ENCODE peak calls at places on chromosome 1, in seven cellular contexts. O is lower leg skin, N is K562, R is T-helper 2 cell, I is NCI-H1105, E is small intestine, Y is skeletal muscle cell. T is an unnamed sample.

GRCh38 chr1:26259578-26259977 is 20.3 kb upstream of the SH3BGRL3 start:
- DNase-seq in N (no peak), I (no peak), O (no peak), E (no peak), R (no peak), Y (no peak), T (no peak)

GRCh38 chr1:23101101-23101827 is 67.4 kb downstream of the LUZP1 start:
- DNase-seq in N (no peak), R (no peak), O (no peak), I (no peak), Y (no peak), E (no peak), T (no peak)

GRCh38 chr1:75233302-75233929 is 99.2 kb downstream of the LHX8 start:
- DNase-seq in E (peak), R (peak), Y (no peak), I (peak), N (peak), O (no peak), T (no peak)

GRCh38 chr1:26697978-26698849 is 2.4 kb downstream of the ARID1A start:
- DNase-seq in O (peak), E (peak), Y (peak), R (peak), N (peak), I (peak), T (peak)

GRCh38 chr1:23909412-23909811 is 3.8 kb downstream of the CNR2 start:
- DNase-seq in O (no peak), N (no peak), E (no peak), Y (no peak), R (no peak), I (no peak), T (no peak)

GRCh38 chr1:31704261-31705079 is 653 bp upstream of the COL16A1 start:
- DNase-seq in N (no peak), E (peak), R (no peak), O (peak), I (no peak), Y (no peak), T (no peak)

GRCh38 chr1:22414244-22414751 is 37.4 kb upstream of the ZBTB40 start:
- DNase-seq in O (no peak), E (peak), Y (no peak), R (no peak), N (peak), I (peak), T (peak)

GRCh38 chr1:56435434-56436337 is 143.7 kb downstream of the PLPP3 start:
- DNase-seq in Y (no peak), N (no peak), R (no peak), E (no peak), O (no peak), I (no peak), T (no peak)

T was measured in upper lobe of right lung.